ENCODE peak calls at places on chromosomes 3 and 15, in seven cellular contexts. V, Q, E, S, U, O and T are unnamed samples.

GRCh38 chr15:63473999-63474809 is 30.2 kb upstream of the USP3 start:
- DNase-seq in V (no peak), Q (peak), E (peak), S (peak), U (peak), O (no peak), T (peak)

GRCh38 chr3:118909751-118910150 is 124.9 kb downstream of the IGSF11 start:
- DNase-seq in V (no peak), Q (no peak), E (no peak), S (no peak), U (no peak), O (no peak), T (no peak)

GRCh38 chr3:78277220-78277619 is 1237.3 kb downstream of the ROBO2 start:
- DNase-seq in V (no peak), Q (no peak), E (no peak), S (no peak), U (no peak), O (no peak), T (no peak)

GRCh38 chr3:48634661-48635221 is 520 bp downstream of the SLC26A6 start:
- DNase-seq in V (no peak), Q (peak), E (peak), S (no peak), U (peak), O (no peak), T (peak)

GRCh38 chr3:160616311-160616710 is 50.9 kb upstream of the KPNA4 start:
- DNase-seq in V (no peak), Q (no peak), E (no peak), S (no peak), U (no peak), O (no peak), T (peak)

GRCh38 chr3:58120075-58120812 is 90.5 kb downstream of the DNASE1L3 start:
- DNase-seq in V (no peak), Q (no peak), E (no peak), S (no peak), U (no peak), O (no peak), T (no peak)

GRCh38 chr3:13500133-13500885 is 20.2 kb downstream of the HDAC11 start:
- DNase-seq in V (no peak), Q (no peak), E (no peak), S (no peak), U (peak), O (no peak), T (no peak)

GRCh38 chr3:30518201-30518864 is 88.1 kb upstream of the TGFBR2 start:
- DNase-seq in V (no peak), Q (no peak), E (peak), S (no peak), U (no peak), O (peak), T (peak)

GRCh38 chr3:49813497-49814174 is at the start of gene UBA7:
- DNase-seq in V (no peak), Q (peak), E (peak), S (no peak), U (no peak), O (no peak), T (peak)

GRCh38 chr3:17070560-17070959 is 185.8 kb downstream of the PLCL2 start:
- DNase-seq in V (no peak), Q (no peak), E (peak), S (no peak), U (no peak), O (no peak), T (peak)

GRCh38 chr15:83843511-83843910 is 189.6 kb downstream of the ADAMTSL3 start:
- DNase-seq in V (no peak), Q (no peak), E (peak), S (no peak), U (no peak), O (no peak), T (no peak)

GRCh38 chr3:157081681-157082210 is 78.2 kb downstream of the CCNL1 start:
- DNase-seq in V (peak), Q (peak), E (peak), S (peak), U (peak), O (peak), T (peak)

GRCh38 chr15:39172380-39173281 is 408.2 kb upstream of the THBS1 start:
- DNase-seq in V (no peak), Q (no peak), E (peak), S (peak), U (no peak), O (no peak), T (peak)

GRCh38 chr3:151923901-151924300 is 50.5 kb downstream of the SUCNR1 start:
- DNase-seq in V (peak), Q (no peak), E (peak), S (no peak), U (no peak), O (no peak), T (peak)

GRCh38 chr3:11600501-11601282 is 43.0 kb downstream of the VGLL4 start:
- DNase-seq in V (peak), Q (no peak), E (peak), S (peak), U (peak), O (peak), T (peak)

GRCh38 chr3:128760027-128760426 is 34.0 kb downstream of the RAB7A start:
- DNase-seq in V (no peak), Q (no peak), E (no peak), S (no peak), U (no peak), O (no peak), T (no peak)

GRCh38 chr15:41790756-41791546 is 16.7 kb downstream of the MAPKBP1 start:
- DNase-seq in V (peak), Q (no peak), E (peak), S (peak), U (peak), O (no peak), T (peak)

GRCh38 chr3:112101946-112102345 is 15.8 kb downstream of the C3orf52 start:
- DNase-seq in V (peak), Q (no peak), E (peak), S (peak), U (no peak), O (no peak), T (peak)

GRCh38 chr3:114600571-114600970 is 306.7 kb downstream of the TIGIT start:
- DNase-seq in V (no peak), Q (no peak), E (no peak), S (no peak), U (no peak), O (no peak), T (no peak)

GRCh38 chr3:111910806-111911205 is 51.7 kb downstream of the PHLDB2 start:
- DNase-seq in V (peak), Q (no peak), E (peak), S (no peak), U (no peak), O (no peak), T (peak)

GRCh38 chr3:58141766-58142345 is 68.9 kb downstream of the DNASE1L3 start:
- DNase-seq in V (no peak), Q (no peak), E (no peak), S (no peak), U (no peak), O (no peak), T (no peak)

GRCh38 chr3:71752911-71753715 is 542 bp upstream of the GPR27 start:
- DNase-seq in V (no peak), Q (no peak), E (no peak), S (no peak), U (no peak), O (no peak), T (no peak)

GRCh38 chr3:193982258-193982659 is 153.7 kb upstream of the HES1 start:
- DNase-seq in V (no peak), Q (no peak), E (peak), S (no peak), U (no peak), O (peak), T (peak)

GRCh38 chr3:103055021-103055420 is 620.2 kb downstream of the ZPLD1 start:
- DNase-seq in V (no peak), Q (no peak), E (no peak), S (no peak), U (no peak), O (no peak), T (no peak)

GRCh38 chr15:31163769-31164572 is 62.4 kb upstream of the TRPM1 start:
- DNase-seq in V (no peak), Q (no peak), E (no peak), S (peak), U (no peak), O (no peak), T (no peak)

GRCh38 chr15:43930079-43930478 is 103.3 kb downstream of the WDR76 start:
- DNase-seq in V (no peak), Q (no peak), E (peak), S (no peak), U (no peak), O (no peak), T (peak)

GRCh38 chr3:41404601-41405000 is 205.3 kb downstream of the CTNNB1 start:
- DNase-seq in V (no peak), Q (no peak), E (no peak), S (no peak), U (no peak), O (no peak), T (no peak)

DNA sequence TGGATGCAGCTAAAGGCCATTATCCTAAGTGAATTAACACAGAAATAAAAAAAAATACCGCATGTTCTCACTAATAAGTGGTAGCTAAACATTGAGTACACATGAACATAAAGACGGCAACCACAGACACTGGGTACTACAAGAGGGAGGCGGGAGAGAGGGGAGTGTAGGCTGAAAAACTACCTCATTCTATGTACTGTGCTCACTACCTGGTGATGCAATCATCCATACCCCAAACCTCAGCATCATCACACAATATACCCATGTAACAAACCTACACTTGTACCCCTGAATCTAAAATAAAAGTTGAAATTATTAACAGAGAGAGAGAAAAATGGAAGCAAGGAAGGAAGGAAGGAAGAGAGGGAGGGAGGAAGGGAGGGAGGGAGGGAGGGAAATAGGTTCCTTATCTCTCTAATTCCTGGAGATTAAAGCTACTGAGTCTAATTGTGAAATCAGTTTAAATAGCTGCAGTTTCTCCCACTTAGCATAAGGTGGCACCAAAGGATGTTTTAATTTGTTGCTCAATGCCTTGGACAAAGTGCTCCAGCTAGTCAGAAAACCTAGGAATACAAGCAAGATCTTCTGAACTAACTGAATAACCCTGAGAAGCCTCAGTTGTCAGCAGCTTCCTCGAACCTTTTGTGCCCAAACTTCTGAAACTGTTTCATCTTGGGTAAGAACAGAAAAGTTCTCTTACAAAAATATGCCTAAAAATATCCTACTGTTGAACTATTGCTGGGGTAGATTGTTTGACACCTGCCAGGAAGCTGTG is 79.4 kb upstream of the ATP11B start:
- DNase-seq in V (peak), Q (no peak), E (peak), S (peak), U (peak), O (no peak), T (peak)
- H3K4me3 ChIP-seq in V (no peak), Q (no peak), E (no peak), S (no peak), U (peak), O (no peak), T (no peak)

GRCh38 chr15:96254168-96254567 is 76.3 kb upstream of the NR2F2 start:
- DNase-seq in V (no peak), Q (no peak), E (peak), S (no peak), U (no peak), O (no peak), T (no peak)
- TF ChIP-seq CTCF in V (no peak), Q (no peak), E (no peak), S (no peak), U (no peak), O (no peak), T (no peak)

GRCh38 chr3:86929046-86929445 is 61.9 kb downstream of the VGLL3 start:
- DNase-seq in V (no peak), Q (no peak), E (no peak), S (no peak), U (no peak), O (no peak), T (no peak)

GRCh38 chr3:86921981-86922680 is 68.8 kb downstream of the VGLL3 start:
- DNase-seq in V (no peak), Q (no peak), E (peak), S (no peak), U (no peak), O (no peak), T (no peak)

GRCh38 chr3:86923071-86923476 is 67.9 kb downstream of the VGLL3 start:
- DNase-seq in V (peak), Q (no peak), E (peak), S (no peak), U (no peak), O (no peak), T (peak)
- H3K4me3 ChIP-seq in V (no peak), Q (no peak), E (peak), S (no peak), U (no peak), O (no peak), T (no peak)

DNA sequence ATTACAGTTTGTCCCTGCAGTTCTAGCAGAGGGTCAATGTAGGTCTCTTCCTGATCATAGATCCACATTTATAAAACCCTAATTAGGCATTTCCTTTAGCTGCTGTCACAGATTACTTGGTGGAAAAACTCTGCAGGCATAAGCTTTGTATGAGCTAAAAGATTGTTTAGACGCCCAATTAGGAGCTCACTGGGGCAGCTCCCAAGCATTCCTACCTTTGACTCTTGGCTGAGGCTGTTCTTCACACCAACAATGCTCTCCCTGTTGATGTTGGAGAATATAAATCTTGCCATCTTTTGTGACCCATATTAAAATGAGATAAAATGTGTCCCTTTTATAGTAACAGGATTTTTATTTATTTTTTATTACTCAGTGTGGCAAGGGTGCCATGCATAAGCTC is 148.3 kb upstream of the TRIM42 start:
- DNase-seq in V (no peak), Q (no peak), E (no peak), S (no peak), U (no peak), O (no peak), T (no peak)
- TF ChIP-seq CTCF in V (no peak), Q (no peak), E (no peak), S (no peak), U (no peak), O (no peak), T (no peak)

DNA sequence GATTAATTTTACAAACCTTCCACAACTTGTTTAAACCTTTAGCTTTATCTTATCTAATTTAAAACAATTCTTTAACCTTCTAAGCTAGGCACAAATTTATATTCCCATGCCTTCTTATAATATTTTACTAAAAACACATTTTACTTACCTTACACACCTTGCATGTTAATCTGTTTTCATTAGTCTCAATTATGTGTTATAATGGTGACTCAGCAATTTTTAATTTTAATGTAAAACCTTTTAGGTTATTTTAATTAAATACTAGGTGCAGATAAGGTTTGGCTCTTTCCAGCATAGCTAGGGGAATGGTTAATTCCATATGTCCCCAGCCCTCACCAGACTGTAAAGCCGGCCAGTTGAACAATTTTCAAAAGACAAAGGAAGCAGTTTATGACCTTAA is 264.6 kb upstream of the SGO1 start:
- DNase-seq in V (no peak), Q (no peak), E (no peak), S (no peak), U (no peak), O (no peak), T (no peak)
- H3K4me3 ChIP-seq in V (no peak), Q (no peak), E (no peak), S (no peak), U (no peak), O (no peak), T (no peak)

GRCh38 chr3:62638316-62638715 is 236.9 kb downstream of the CADPS start:
- DNase-seq in V (no peak), Q (no peak), E (no peak), S (no peak), U (no peak), O (no peak), T (no peak)

GRCh38 chr3:62630664-62631063 is 244.6 kb downstream of the CADPS start:
- DNase-seq in V (no peak), Q (no peak), E (no peak), S (no peak), U (no peak), O (no peak), T (no peak)

GRCh38 chr3:62631471-62631870 is 243.7 kb downstream of the CADPS start:
- DNase-seq in V (no peak), Q (no peak), E (no peak), S (no peak), U (no peak), O (no peak), T (no peak)

GRCh38 chr3:62636235-62636826 is 238.9 kb downstream of the CADPS start:
- DNase-seq in V (no peak), Q (no peak), E (no peak), S (no peak), U (no peak), O (no peak), T (no peak)

GRCh38 chr3:62632510-62633294 is 242.5 kb downstream of the CADPS start:
- DNase-seq in V (no peak), Q (no peak), E (peak), S (no peak), U (no peak), O (no peak), T (no peak)
- TF ChIP-seq CTCF in V (peak), Q (no peak), E (peak), S (peak), U (peak), O (no peak), T (no peak)

GRCh38 chr3:42652251-42652610 is 1.3 kb upstream of the ZBTB47 start:
- DNase-seq in V (no peak), Q (no peak), E (no peak), S (no peak), U (no peak), O (no peak), T (no peak)

GRCh38 chr3:42653560-42654330 is at the start of gene ZBTB47:
- DNase-seq in V (no peak), Q (no peak), E (peak), S (no peak), U (no peak), O (peak), T (no peak)

GRCh38 chr3:42654331-42655201 is 1.1 kb downstream of the ZBTB47 start:
- DNase-seq in V (no peak), Q (no peak), E (peak), S (no peak), U (no peak), O (no peak), T (peak)

GRCh38 chr3:42652611-42653302 is 740 bp upstream of the ZBTB47 start:
- DNase-seq in V (no peak), Q (no peak), E (peak), S (peak), U (peak), O (peak), T (peak)

GRCh38 chr3:42653303-42653559 is 266 bp upstream of the ZBTB47 start:
- DNase-seq in V (no peak), Q (no peak), E (no peak), S (no peak), U (no peak), O (no peak), T (no peak)
- H3K4me3 ChIP-seq in V (peak), Q (no peak), E (peak), S (peak), U (no peak), O (peak), T (peak)

GRCh38 chr3:47250309-47251060 is 32.1 kb downstream of the KIF9 start:
- DNase-seq in V (no peak), Q (no peak), E (peak), S (no peak), U (peak), O (peak), T (peak)
- TF ChIP-seq CTCF in V (peak), Q (no peak), E (peak), S (peak), U (peak), O (no peak), T (peak)

GRCh38 chr15:67836955-67837354 is 2.9 kb downstream of the RNU6-1 start:
- DNase-seq in V (no peak), Q (no peak), E (no peak), S (no peak), U (no peak), O (no peak), T (no peak)

GRCh38 chr15:67836477-67836876 is 3.4 kb downstream of the RNU6-1 start:
- DNase-seq in V (no peak), Q (peak), E (peak), S (no peak), U (peak), O (no peak), T (peak)

GRCh38 chr15:67834593-67835348 is 5.1 kb downstream of the RNU6-1 start:
- DNase-seq in V (no peak), Q (no peak), E (no peak), S (no peak), U (no peak), O (no peak), T (no peak)

GRCh38 chr15:67835349-67836133 is 4.3 kb downstream of the RNU6-1 start:
- DNase-seq in V (no peak), Q (no peak), E (no peak), S (no peak), U (no peak), O (no peak), T (no peak)

DNA sequence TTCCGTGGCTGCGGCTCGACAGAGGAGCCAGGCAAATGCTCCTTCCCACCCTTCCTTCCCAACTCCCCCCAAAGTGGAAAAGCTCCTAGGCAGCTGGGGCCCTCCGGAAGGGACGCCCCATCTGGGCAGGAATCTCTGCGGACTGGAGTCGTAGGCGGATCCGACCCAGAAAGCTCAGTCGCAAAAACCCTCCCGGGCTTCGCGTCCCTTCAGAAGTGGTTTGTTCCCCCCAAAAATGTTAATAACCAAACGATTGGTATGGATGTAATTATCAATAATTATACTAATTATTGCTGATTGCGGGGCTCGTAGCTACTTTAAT is 3.8 kb downstream of the RNU6-1 start:
- DNase-seq in V (no peak), Q (no peak), E (no peak), S (no peak), U (no peak), O (no peak), T (no peak)
- H3K4me3 ChIP-seq in V (peak), Q (peak), E (peak), S (peak), U (no peak), O (peak), T (peak)